ENCODE peak calls at places on chromosomes 5 and 9, in seven cellular contexts. H is HCT116, J is HepG2, L is H1, E is SK-N-SH, F is GM12878, Q is K562. W is an unnamed sample.

GRCh38 chr9:35510745-35511428 is 21.0 kb downstream of the RUSC2 start:
- DNase-seq in H (peak), L (no peak), Q (no peak), J (peak), E (no peak), F (no peak), W (peak)

GRCh38 chr5:127351418-127351817 is 60.8 kb downstream of the MEGF10 start:
- DNase-seq in E (no peak), J (no peak), H (no peak), F (no peak), Q (no peak), L (no peak), W (no peak)

GRCh38 chr9:110752766-110753165 is 84.2 kb downstream of the MUSK start:
- DNase-seq in F (no peak), E (no peak), Q (no peak), L (no peak), J (no peak), H (peak), W (peak)

GRCh38 chr5:1512541-1513291 is 11.0 kb downstream of the LPCAT1 start:
- DNase-seq in Q (no peak), L (peak), J (no peak), E (no peak), H (no peak), F (no peak), W (no peak)

GRCh38 chr9:126307306-126308061 is 19.1 kb upstream of the MVB12B start:
- DNase-seq in J (no peak), H (no peak), L (no peak), Q (no peak), F (no peak), E (peak), W (no peak)

GRCh38 chr5:90783460-90784333 is 225.1 kb downstream of the ADGRV1 start:
- DNase-seq in L (peak), H (peak), Q (peak), F (peak), J (peak), E (peak), W (peak)

GRCh38 chr5:169265888-169266287 is 35.1 kb downstream of the SLIT3 start:
- DNase-seq in E (no peak), Q (peak), J (no peak), F (no peak), H (no peak), L (no peak), W (no peak)

GRCh38 chr5:65062684-65063083 is 294.0 kb downstream of the CWC27 start:
- DNase-seq in H (no peak), E (no peak), L (no peak), J (no peak), F (no peak), Q (no peak), W (no peak)

GRCh38 chr5:137498736-137499505 is at the start of gene SPOCK1:
- DNase-seq in E (peak), Q (peak), H (peak), L (peak), F (no peak), J (peak), W (peak)

GRCh38 chr5:107321906-107322305 is 348.8 kb downstream of the EFNA5 start:
- DNase-seq in F (no peak), L (no peak), J (no peak), H (no peak), E (no peak), Q (no peak), W (no peak)

GRCh38 chr9:121561385-121562222 is 62.0 kb upstream of the GGTA1 start:
- DNase-seq in H (no peak), J (no peak), E (peak), L (no peak), Q (no peak), F (no peak), W (no peak)

GRCh38 chr5:123916331-123917121 is 404.5 kb downstream of the CSNK1G3 start:
- DNase-seq in J (no peak), F (no peak), H (peak), Q (no peak), L (no peak), E (no peak), W (peak)

DNA sequence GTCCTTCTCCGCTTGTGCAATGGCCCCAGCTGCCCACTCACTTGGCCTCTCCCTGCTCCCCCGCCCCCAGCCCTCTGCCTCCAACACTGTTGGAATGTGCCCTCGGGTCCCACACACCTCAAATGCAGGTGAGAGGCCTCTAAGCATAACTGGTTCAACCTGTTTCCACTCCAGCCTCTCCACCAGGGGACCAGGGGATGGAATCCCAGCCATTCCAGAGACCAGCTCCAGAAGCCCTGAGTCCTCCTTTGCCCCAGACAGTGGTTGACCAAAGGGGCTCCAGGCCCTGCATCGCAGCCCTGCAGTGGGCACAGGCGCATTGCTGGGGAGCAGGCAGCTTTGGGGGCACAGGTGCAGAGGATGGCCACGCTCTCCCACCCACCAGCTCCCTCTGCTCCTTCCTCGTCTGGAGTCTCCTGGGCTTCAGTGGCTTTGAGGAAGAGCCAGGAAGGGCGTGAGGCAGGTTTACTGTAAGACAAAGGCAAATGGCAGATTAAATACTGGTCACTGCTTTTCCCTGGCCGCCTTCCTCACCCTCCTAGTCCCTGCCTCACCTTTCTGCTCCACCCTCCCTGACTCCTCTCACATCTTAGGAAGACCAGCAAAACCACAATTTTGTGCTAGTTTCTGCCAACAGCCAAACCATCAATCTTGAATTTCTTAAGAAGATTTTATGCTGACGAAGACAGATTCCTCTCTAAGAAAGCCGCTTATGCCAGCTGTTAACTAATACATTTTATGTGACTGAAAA is 29.1 kb upstream of the IRX2 start:
- DNase-seq in Q (no peak), E (no peak), H (no peak), F (no peak), L (no peak), J (no peak), W (peak)
- TF ChIP-seq JUND in Q (no peak), E (no peak), H (no peak), F (no peak), L (no peak), J (no peak), W (no peak)

GRCh38 chr5:164597293-164597900 is 1092.0 kb downstream of the MAT2B start:
- DNase-seq in J (peak), H (no peak), F (no peak), L (peak), Q (peak), E (no peak), W (peak)

GRCh38 chr5:164600929-164601535 is 1095.6 kb downstream of the MAT2B start:
- DNase-seq in H (no peak), J (no peak), Q (no peak), L (no peak), F (no peak), E (no peak), W (no peak)

DNA sequence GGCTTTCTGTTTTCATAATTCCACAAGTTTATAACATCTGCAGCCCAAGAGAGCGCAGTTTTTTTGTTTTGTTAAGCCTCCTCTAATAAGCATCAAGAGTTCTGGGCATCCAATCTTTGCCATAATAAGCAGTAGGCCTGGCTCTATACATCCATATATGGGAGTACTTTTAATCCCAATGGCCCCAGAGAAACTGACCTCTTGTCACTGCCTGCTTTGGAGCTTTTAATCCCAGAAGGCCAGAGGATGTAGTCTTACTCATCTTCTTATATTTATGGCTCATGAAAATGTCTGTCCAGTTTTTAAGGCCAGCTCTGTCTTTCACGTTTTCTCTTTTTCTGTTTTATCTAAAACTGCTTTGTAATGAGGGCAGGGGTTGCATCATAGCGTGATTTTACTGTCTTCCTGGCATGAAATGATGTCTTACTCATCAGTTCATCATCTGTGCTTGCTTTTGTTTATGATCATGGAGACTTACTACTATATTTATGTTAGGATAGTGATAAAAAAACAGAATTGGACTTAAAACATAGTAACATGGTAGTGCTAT is 1094.8 kb downstream of the MAT2B start:
- DNase-seq in H (no peak), Q (no peak), F (no peak), L (no peak), E (no peak), J (no peak), W (no peak)
- TF ChIP-seq JUND in H (no peak), Q (no peak), F (no peak), L (no peak), E (no peak), J (no peak), W (no peak)

DNA sequence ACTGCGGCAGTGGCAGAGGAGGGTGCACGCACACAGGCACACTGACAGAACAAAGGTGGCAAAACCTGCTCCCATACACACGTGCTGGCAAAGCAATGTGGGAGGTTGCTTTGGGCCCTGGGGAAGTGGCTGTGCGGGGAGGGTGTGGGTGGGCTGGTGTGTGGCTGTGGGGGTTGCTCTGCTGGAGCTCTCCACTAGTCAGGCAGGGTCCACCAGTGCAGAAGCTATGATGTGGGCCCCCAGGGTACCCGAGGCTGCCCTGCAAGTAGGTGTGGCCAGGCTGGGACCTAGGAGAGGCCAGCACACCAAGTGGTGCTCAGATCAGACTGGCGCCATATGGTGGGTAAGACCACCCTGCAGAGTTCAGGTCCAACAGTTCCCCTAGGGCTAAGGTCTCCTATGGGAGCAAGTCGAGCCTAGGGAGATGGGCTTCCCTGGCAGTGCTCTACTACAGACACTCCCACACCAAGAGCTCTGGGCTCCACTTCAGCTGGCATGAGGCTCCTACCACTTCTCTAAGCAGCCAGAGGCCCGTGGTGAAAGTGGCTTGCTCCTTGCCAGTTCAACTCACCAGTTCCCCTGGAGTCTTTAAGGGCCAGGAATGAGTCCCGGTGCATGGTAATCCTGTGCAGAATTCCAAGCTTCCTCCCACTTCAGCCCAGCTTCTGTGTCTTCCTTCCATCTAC is 46.2 kb upstream of the IFNE start:
- DNase-seq in E (no peak), J (no peak), F (no peak), Q (no peak), L (no peak), H (no peak), W (no peak)
- TF ChIP-seq JUND in E (no peak), J (no peak), F (no peak), Q (no peak), L (no peak), H (peak), W (no peak)

GRCh38 chr5:174571662-174572397 is 152.6 kb upstream of the MSX2 start:
- DNase-seq in Q (no peak), E (peak), J (peak), L (no peak), F (no peak), H (peak), W (peak)

GRCh38 chr5:174563899-174564298 is 160.5 kb upstream of the MSX2 start:
- DNase-seq in J (no peak), H (no peak), Q (no peak), L (no peak), E (peak), F (no peak), W (no peak)

GRCh38 chr5:174570662-174571061 is 153.7 kb upstream of the MSX2 start:
- DNase-seq in E (no peak), Q (no peak), F (no peak), J (no peak), H (no peak), L (no peak), W (no peak)

GRCh38 chr5:174572591-174572990 is 151.8 kb upstream of the MSX2 start:
- DNase-seq in Q (no peak), L (no peak), F (no peak), H (no peak), J (no peak), E (no peak), W (no peak)

DNA sequence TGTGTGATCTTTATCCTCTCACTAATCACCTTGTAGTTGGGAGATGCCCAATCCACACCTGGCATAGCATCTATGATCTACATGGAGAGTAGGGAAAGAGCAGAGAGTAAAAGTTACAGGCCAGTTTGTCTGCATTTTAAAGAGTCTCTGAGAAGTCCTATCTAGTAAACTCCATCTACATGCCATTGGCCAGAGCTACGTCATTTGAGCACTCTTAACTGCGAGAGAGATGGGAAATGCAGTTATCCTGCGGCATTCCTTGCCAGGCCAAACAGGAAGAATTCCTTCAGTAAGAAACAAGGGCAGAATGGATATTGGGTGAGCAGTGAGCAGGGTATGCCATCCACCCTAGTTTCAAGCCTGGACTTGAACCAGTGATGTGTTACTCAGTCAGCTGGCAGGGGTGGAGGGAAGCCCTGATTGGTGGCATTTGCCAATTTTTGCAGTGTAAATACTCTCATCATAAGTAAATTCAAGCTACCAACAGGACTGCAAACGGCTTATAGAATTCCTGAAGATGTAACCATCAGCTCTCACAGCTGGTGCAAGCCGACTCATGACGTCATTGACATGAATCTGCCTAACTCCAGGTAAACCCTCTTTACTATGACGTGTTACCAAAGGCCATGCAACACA is 156.8 kb upstream of the MSX2 start:
- DNase-seq in L (no peak), H (no peak), F (no peak), E (no peak), Q (no peak), J (no peak), W (peak)
- TF ChIP-seq JUND in L (no peak), H (no peak), F (no peak), E (no peak), Q (no peak), J (no peak), W (no peak)

GRCh38 chr9:103802068-103802467 is 292.0 kb upstream of the SMC2 start:
- DNase-seq in Q (no peak), F (no peak), E (no peak), H (no peak), L (no peak), J (no peak), W (no peak)
- TF ChIP-seq JUND in Q (no peak), F (no peak), E (no peak), H (no peak), L (no peak), J (no peak), W (no peak)

DNA sequence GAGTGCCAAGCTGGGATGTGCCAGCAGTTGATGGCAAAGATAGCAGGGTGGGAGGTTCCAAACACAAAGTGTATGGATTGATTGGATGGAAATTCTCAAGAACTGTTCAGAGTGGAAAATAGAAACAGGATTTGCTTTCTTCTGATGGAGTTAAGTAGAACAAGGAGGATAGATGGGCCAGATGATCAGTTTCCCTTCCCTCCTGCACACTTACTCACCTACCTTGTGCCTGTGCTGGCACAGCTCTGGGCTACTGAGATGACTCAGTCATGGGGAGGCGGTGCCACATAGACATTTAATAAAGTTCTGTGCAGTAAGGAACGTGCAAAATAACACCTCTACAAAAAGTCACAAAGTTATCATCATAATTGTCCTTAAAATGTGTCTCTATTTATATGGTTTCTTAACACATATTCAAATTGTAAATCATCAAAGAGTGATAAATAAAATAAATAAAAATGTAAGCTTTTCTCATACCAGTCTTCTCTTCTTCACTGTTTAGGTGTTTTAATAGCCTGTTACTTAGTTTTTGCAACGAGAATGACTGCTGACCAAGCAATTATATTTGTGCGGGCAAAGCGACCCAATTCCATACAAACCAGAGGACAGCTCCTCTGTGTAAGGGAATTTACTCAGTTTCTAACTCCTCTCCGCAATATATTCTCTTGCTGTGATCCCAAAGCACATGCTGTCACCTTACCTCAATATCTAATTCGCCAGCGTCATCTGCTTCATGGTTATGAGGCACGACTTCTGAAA is 12.7 kb downstream of the PTPDC1 start:
- DNase-seq in J (no peak), H (no peak), L (no peak), Q (no peak), F (no peak), E (no peak), W (no peak)
- TF ChIP-seq JUND in J (no peak), H (peak), L (no peak), Q (no peak), F (no peak), E (peak), W (no peak)

W was measured in T47D.